ENCODE peak calls at places on chromosomes 12 and 14, in seven cellular contexts. C is HEK293T, U is spleen, V is thyroid gland, I is EL, J is HT1080, T is IMR-90. H is an unnamed sample.

GRCh38 chr12:31599053-31599452 is 8.1 kb upstream of the DENND5B start:
- DNase-seq in C (no peak), U (no peak), V (no peak), I (no peak), J (no peak), T (no peak), H (no peak)

GRCh38 chr12:57852620-57853509 is 6.3 kb upstream of the CTDSP2 start:
- DNase-seq in C (no peak), U (no peak), V (peak), I (no peak), J (no peak), T (no peak), H (no peak)

GRCh38 chr12:116384629-116385485 is 107.4 kb upstream of the MED13L start:
- DNase-seq in C (no peak), U (no peak), V (no peak), I (peak), J (peak), T (peak), H (peak)

GRCh38 chr12:89678225-89678624 is 30.4 kb downstream of the ATP2B1 start:
- DNase-seq in C (no peak), U (no peak), V (no peak), I (no peak), J (no peak), T (no peak), H (no peak)

GRCh38 chr14:99041141-99041819 is 230.7 kb downstream of the BCL11B start:
- DNase-seq in C (no peak), U (no peak), V (no peak), I (no peak), J (no peak), T (no peak), H (no peak)

GRCh38 chr12:120397827-120398563 is 29.0 kb upstream of the MSI1 start:
- DNase-seq in C (no peak), U (no peak), V (peak), I (no peak), J (no peak), T (no peak), H (no peak)

GRCh38 chr14:65433646-65434045 is 21.1 kb downstream of the FUT8 start:
- DNase-seq in C (no peak), U (no peak), V (no peak), I (no peak), J (no peak), T (no peak), H (no peak)

GRCh38 chr14:36580856-36581831 is 1.3 kb downstream of the NKX2-8 start:
- DNase-seq in C (no peak), U (no peak), V (peak), I (peak), J (no peak), T (peak), H (peak)

GRCh38 chr14:71467419-71467818 is 464.8 kb upstream of the RGS6 start:
- DNase-seq in C (no peak), U (no peak), V (no peak), I (peak), J (peak), T (no peak), H (peak)

GRCh38 chr12:50925920-50926319 is 26.4 kb upstream of the HIGD1C start:
- DNase-seq in C (no peak), U (no peak), V (peak), I (no peak), J (no peak), T (no peak), H (no peak)

GRCh38 chr14:75858375-75858774 is 123.4 kb downstream of the TGFB3 start:
- DNase-seq in C (no peak), U (no peak), V (no peak), I (no peak), J (no peak), T (no peak), H (no peak)

GRCh38 chr14:99899578-99900178 is 106.5 kb downstream of the EML1 start:
- DNase-seq in C (no peak), U (no peak), V (no peak), I (peak), J (peak), T (peak), H (peak)

GRCh38 chr12:162467-163307 is 51.3 kb downstream of the SLC6A12 start:
- DNase-seq in C (peak), U (no peak), V (no peak), I (peak), J (no peak), T (no peak), H (peak)

GRCh38 chr14:101444116-101444515 is 117.2 kb upstream of the DIO3 start:
- DNase-seq in C (no peak), U (no peak), V (no peak), I (peak), J (peak), T (peak), H (peak)

GRCh38 chr14:61625171-61625570 is 70.1 kb upstream of the HIF1A start:
- DNase-seq in C (no peak), U (no peak), V (no peak), I (peak), J (peak), T (peak), H (peak)

GRCh38 chr12:78885466-78885865 is 20.9 kb downstream of the SYT1 start:
- DNase-seq in C (no peak), U (no peak), V (no peak), I (no peak), J (no peak), T (no peak), H (no peak)

GRCh38 chr14:24238527-24239037 is 3.8 kb downstream of the TINF2 start:
- DNase-seq in C (no peak), U (peak), V (no peak), I (peak), J (peak), T (no peak), H (peak)

GRCh38 chr14:80946187-80946586 is 4.6 kb upstream of the CEP128 start:
- DNase-seq in C (no peak), U (no peak), V (no peak), I (no peak), J (peak), T (peak), H (peak)

GRCh38 chr14:95523051-95523817 is 6.8 kb upstream of the SYNE3 start:
- DNase-seq in C (no peak), U (no peak), V (peak), I (no peak), J (no peak), T (peak), H (peak)

H was measured in ELR.